ENCODE peak calls at places on chromosomes 3 and 15, in six cellular contexts. One of them, this sample, is unnamed.

GRCh38 chr3:184642623-184643308 is 69.1 kb downstream of the MAGEF1 start:
- DNase-seq in B cell: no peak
- DNase-seq in GM13976: no peak
- DNase-seq in astrocyte of the spinal cord: no peak
- DNase-seq in fibroblast of villous mesenchyme: peak
- DNase-seq in lower leg skin: no peak
- DNase-seq in this sample: no peak

GRCh38 chr3:153414972-153415371 is 252.9 kb downstream of the RAP2B start:
- DNase-seq in lower leg skin: no peak
- DNase-seq in fibroblast of villous mesenchyme: no peak
- DNase-seq in astrocyte of the spinal cord: peak
- DNase-seq in GM13976: no peak
- DNase-seq in B cell: no peak
- DNase-seq in this sample: no peak

GRCh38 chr15:53837263-53837662 is 77.8 kb upstream of the WDR72 start:
- DNase-seq in B cell: no peak
- DNase-seq in lower leg skin: no peak
- DNase-seq in GM13976: no peak
- DNase-seq in astrocyte of the spinal cord: no peak
- DNase-seq in fibroblast of villous mesenchyme: no peak
- DNase-seq in this sample: no peak

GRCh38 chr15:45522931-45523331 is 376 bp upstream of the SLC30A4 start:
- DNase-seq in fibroblast of villous mesenchyme: peak
- DNase-seq in astrocyte of the spinal cord: peak
- DNase-seq in GM13976: peak
- DNase-seq in B cell: no peak
- DNase-seq in lower leg skin: peak
- DNase-seq in this sample: no peak

GRCh38 chr3:66554178-66554577 is 53.4 kb upstream of the LRIG1 start:
- DNase-seq in GM13976: no peak
- DNase-seq in lower leg skin: no peak
- DNase-seq in astrocyte of the spinal cord: peak
- DNase-seq in B cell: no peak
- DNase-seq in fibroblast of villous mesenchyme: peak
- DNase-seq in this sample: no peak

GRCh38 chr3:30511524-30512278 is 94.7 kb upstream of the TGFBR2 start:
- DNase-seq in GM13976: no peak
- DNase-seq in fibroblast of villous mesenchyme: peak
- DNase-seq in astrocyte of the spinal cord: peak
- DNase-seq in B cell: no peak
- DNase-seq in lower leg skin: no peak
- DNase-seq in this sample: no peak

GRCh38 chr15:50228866-50229265 is 36.7 kb downstream of the HDC start:
- DNase-seq in GM13976: no peak
- DNase-seq in B cell: no peak
- DNase-seq in lower leg skin: no peak
- DNase-seq in astrocyte of the spinal cord: no peak
- DNase-seq in fibroblast of villous mesenchyme: no peak
- DNase-seq in this sample: no peak

GRCh38 chr15:44729394-44729913 is 6.9 kb upstream of the TRIM69 start:
- DNase-seq in fibroblast of villous mesenchyme: peak
- DNase-seq in astrocyte of the spinal cord: no peak
- DNase-seq in B cell: no peak
- DNase-seq in lower leg skin: peak
- DNase-seq in GM13976: no peak
- DNase-seq in this sample: peak

GRCh38 chr15:34804113-34804512 is 8.8 kb upstream of the ACTC1 start:
- DNase-seq in astrocyte of the spinal cord: no peak
- DNase-seq in lower leg skin: no peak
- DNase-seq in GM13976: no peak
- DNase-seq in B cell: no peak
- DNase-seq in fibroblast of villous mesenchyme: no peak
- DNase-seq in this sample: no peak

GRCh38 chr3:188362405-188362831 is 208.5 kb downstream of the LPP start:
- DNase-seq in astrocyte of the spinal cord: peak
- DNase-seq in fibroblast of villous mesenchyme: peak
- DNase-seq in B cell: peak
- DNase-seq in lower leg skin: no peak
- DNase-seq in GM13976: no peak
- DNase-seq in this sample: no peak

GRCh38 chr3:28240440-28240839 is 979 bp upstream of the CMC1 start:
- DNase-seq in astrocyte of the spinal cord: no peak
- DNase-seq in B cell: no peak
- DNase-seq in lower leg skin: no peak
- DNase-seq in fibroblast of villous mesenchyme: no peak
- DNase-seq in GM13976: no peak
- DNase-seq in this sample: peak

GRCh38 chr15:58269455-58270414 is 131.6 kb downstream of the AQP9 start:
- DNase-seq in lower leg skin: no peak
- DNase-seq in fibroblast of villous mesenchyme: peak
- DNase-seq in B cell: no peak
- DNase-seq in GM13976: peak
- DNase-seq in astrocyte of the spinal cord: peak
- DNase-seq in this sample: no peak

GRCh38 chr15:71547066-71547465 is 263.3 kb upstream of the NR2E3 start:
- DNase-seq in lower leg skin: no peak
- DNase-seq in GM13976: no peak
- DNase-seq in astrocyte of the spinal cord: peak
- DNase-seq in B cell: no peak
- DNase-seq in fibroblast of villous mesenchyme: no peak
- DNase-seq in this sample: no peak

GRCh38 chr3:126857928-126858327 is 125.0 kb upstream of the PLXNA1 start:
- DNase-seq in astrocyte of the spinal cord: no peak
- DNase-seq in GM13976: no peak
- DNase-seq in B cell: no peak
- DNase-seq in lower leg skin: no peak
- DNase-seq in fibroblast of villous mesenchyme: no peak
- DNase-seq in this sample: no peak

GRCh38 chr15:70196314-70197291 is 98.9 kb upstream of the TLE3 start:
- DNase-seq in lower leg skin: peak
- DNase-seq in fibroblast of villous mesenchyme: peak
- DNase-seq in GM13976: peak
- DNase-seq in astrocyte of the spinal cord: peak
- DNase-seq in B cell: peak
- DNase-seq in this sample: peak

GRCh38 chr3:45026038-45026437 is at the start of gene CLEC3B:
- DNase-seq in GM13976: no peak
- DNase-seq in fibroblast of villous mesenchyme: peak
- DNase-seq in astrocyte of the spinal cord: peak
- DNase-seq in B cell: no peak
- DNase-seq in lower leg skin: peak
- DNase-seq in this sample: no peak

GRCh38 chr3:15271785-15272381 is 60.5 kb downstream of the SH3BP5 start:
- DNase-seq in lower leg skin: peak
- DNase-seq in B cell: peak
- DNase-seq in GM13976: peak
- DNase-seq in fibroblast of villous mesenchyme: no peak
- DNase-seq in astrocyte of the spinal cord: no peak
- DNase-seq in this sample: peak

GRCh38 chr3:157436583-157437300 is at the start of gene PTX3:
- DNase-seq in fibroblast of villous mesenchyme: peak
- DNase-seq in B cell: no peak
- DNase-seq in astrocyte of the spinal cord: peak
- DNase-seq in lower leg skin: no peak
- DNase-seq in GM13976: no peak
- DNase-seq in this sample: no peak

GRCh38 chr3:144843099-144843498 is 871.5 kb downstream of the DIPK2A start:
- DNase-seq in fibroblast of villous mesenchyme: no peak
- DNase-seq in B cell: no peak
- DNase-seq in lower leg skin: no peak
- DNase-seq in GM13976: no peak
- DNase-seq in astrocyte of the spinal cord: peak
- DNase-seq in this sample: no peak

GRCh38 chr15:93151488-93151887 is 62.5 kb upstream of the RGMA start:
- DNase-seq in GM13976: no peak
- DNase-seq in B cell: no peak
- DNase-seq in lower leg skin: no peak
- DNase-seq in astrocyte of the spinal cord: no peak
- DNase-seq in fibroblast of villous mesenchyme: no peak
- DNase-seq in this sample: no peak

GRCh38 chr3:43995078-43995928 is 246.4 kb upstream of the TOPAZ1 start:
- DNase-seq in lower leg skin: peak
- DNase-seq in B cell: peak
- DNase-seq in GM13976: peak
- DNase-seq in astrocyte of the spinal cord: peak
- DNase-seq in fibroblast of villous mesenchyme: no peak
- DNase-seq in this sample: no peak

GRCh38 chr3:8660781-8661180 is 16.2 kb upstream of the SSUH2 start:
- DNase-seq in astrocyte of the spinal cord: no peak
- DNase-seq in B cell: no peak
- DNase-seq in fibroblast of villous mesenchyme: no peak
- DNase-seq in GM13976: no peak
- DNase-seq in lower leg skin: no peak
- DNase-seq in this sample: no peak

GRCh38 chr15:24734391-24734790 is 58.8 kb downstream of the NPAP1 start:
- DNase-seq in lower leg skin: no peak
- DNase-seq in GM13976: no peak
- DNase-seq in astrocyte of the spinal cord: no peak
- DNase-seq in fibroblast of villous mesenchyme: no peak
- DNase-seq in B cell: no peak
- DNase-seq in this sample: no peak

GRCh38 chr15:92981333-92981732 is 81.2 kb downstream of the CHD2 start:
- DNase-seq in B cell: no peak
- DNase-seq in fibroblast of villous mesenchyme: no peak
- DNase-seq in lower leg skin: no peak
- DNase-seq in astrocyte of the spinal cord: peak
- DNase-seq in GM13976: no peak
- DNase-seq in this sample: no peak

DNA sequence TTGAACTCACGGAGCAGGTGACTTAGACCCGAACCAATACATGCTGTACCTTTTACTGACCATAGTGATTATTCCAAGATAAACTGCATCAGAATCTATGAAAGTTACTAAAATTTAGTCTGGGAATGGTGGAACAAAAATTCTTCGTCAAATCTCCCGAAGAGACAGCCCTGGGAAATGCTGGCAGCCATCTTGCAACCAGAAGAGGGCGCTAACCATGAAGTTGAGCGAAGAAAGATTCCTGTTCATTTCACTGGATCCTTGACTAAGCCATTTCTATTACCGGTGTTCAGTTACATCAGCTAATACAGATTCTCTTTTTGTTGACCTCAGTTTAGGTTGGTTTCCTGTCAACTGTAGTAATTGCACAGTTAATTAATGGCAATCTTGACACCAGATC is 199.6 kb downstream of the SLC9A9 start:
- DNase-seq in astrocyte of the spinal cord: no peak
- DNase-seq in lower leg skin: no peak
- DNase-seq in fibroblast of villous mesenchyme: no peak
- DNase-seq in GM13976: no peak
- DNase-seq in B cell: no peak
- DNase-seq in this sample: no peak
- TF ChIP-seq CTCF in astrocyte of the spinal cord: peak
- TF ChIP-seq CTCF in lower leg skin: no peak
- TF ChIP-seq CTCF in fibroblast of villous mesenchyme: peak
- TF ChIP-seq CTCF in GM13976: no peak
- TF ChIP-seq CTCF in B cell: no peak
- TF ChIP-seq CTCF in this sample: no peak

DNA sequence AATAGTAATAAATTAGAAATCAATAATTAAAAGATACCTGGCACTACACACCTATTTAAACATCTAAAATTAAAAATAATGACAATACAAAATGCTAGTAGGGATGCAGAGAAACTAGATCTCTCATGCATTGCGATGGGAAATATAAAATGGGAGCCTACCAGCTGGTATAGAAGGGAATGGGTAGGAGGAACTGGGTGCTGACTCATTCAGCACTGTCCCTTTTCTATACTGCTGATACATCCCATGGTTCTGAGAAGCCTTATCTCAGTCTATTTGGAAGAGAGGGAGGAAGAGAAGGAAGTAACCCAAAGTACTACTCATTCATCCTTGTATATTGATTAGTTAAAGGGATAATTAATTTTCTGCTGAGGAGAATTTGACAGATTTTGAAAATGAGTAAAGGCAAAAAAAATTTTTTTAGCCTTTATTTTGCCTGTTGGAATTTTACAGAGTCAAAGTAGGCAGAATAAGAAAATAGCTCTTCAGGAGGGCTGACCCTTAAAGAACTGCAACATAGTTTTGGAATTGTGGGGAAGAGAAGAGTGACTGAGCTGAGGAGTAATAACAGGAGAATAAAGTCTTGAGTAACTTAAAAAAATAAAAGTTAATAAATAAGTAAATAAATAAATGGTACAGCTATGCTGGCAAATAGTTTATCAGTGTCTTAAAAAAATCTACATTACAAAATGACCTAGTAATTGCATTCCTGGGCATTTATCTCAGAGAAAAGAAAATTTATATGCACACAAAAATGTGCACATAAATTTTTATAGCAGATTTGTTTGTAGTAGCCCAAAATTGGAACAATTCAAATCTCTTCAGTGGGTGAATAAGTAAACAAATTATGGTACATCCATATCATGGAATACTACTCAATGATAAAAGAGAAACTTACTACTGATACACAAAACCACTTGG is 15.3 kb upstream of the BHLHE40 start:
- DNase-seq in lower leg skin: no peak
- DNase-seq in fibroblast of villous mesenchyme: peak
- DNase-seq in astrocyte of the spinal cord: no peak
- DNase-seq in B cell: no peak
- DNase-seq in GM13976: no peak
- DNase-seq in this sample: no peak
- TF ChIP-seq CTCF in lower leg skin: no peak
- TF ChIP-seq CTCF in fibroblast of villous mesenchyme: no peak
- TF ChIP-seq CTCF in astrocyte of the spinal cord: no peak
- TF ChIP-seq CTCF in B cell: no peak
- TF ChIP-seq CTCF in GM13976: no peak
- TF ChIP-seq CTCF in this sample: no peak

GRCh38 chr3:140920029-140920428 is 21.6 kb upstream of the SLC25A36 start:
- DNase-seq in GM13976: no peak
- DNase-seq in lower leg skin: no peak
- DNase-seq in astrocyte of the spinal cord: no peak
- DNase-seq in fibroblast of villous mesenchyme: peak
- DNase-seq in B cell: no peak
- DNase-seq in this sample: no peak

GRCh38 chr3:140927711-140928110 is 13.9 kb upstream of the SLC25A36 start:
- DNase-seq in B cell: no peak
- DNase-seq in fibroblast of villous mesenchyme: no peak
- DNase-seq in lower leg skin: no peak
- DNase-seq in astrocyte of the spinal cord: no peak
- DNase-seq in GM13976: no peak
- DNase-seq in this sample: no peak

GRCh38 chr3:140927279-140927678 is 14.4 kb upstream of the SLC25A36 start:
- DNase-seq in astrocyte of the spinal cord: no peak
- DNase-seq in lower leg skin: no peak
- DNase-seq in B cell: no peak
- DNase-seq in GM13976: no peak
- DNase-seq in fibroblast of villous mesenchyme: no peak
- DNase-seq in this sample: no peak

GRCh38 chr3:140922634-140923033 is 19.0 kb upstream of the SLC25A36 start:
- DNase-seq in B cell: peak
- DNase-seq in fibroblast of villous mesenchyme: peak
- DNase-seq in GM13976: peak
- DNase-seq in astrocyte of the spinal cord: peak
- DNase-seq in lower leg skin: no peak
- DNase-seq in this sample: no peak

GRCh38 chr3:140924097-140924873 is 17.4 kb upstream of the SLC25A36 start:
- DNase-seq in GM13976: no peak
- DNase-seq in lower leg skin: no peak
- DNase-seq in astrocyte of the spinal cord: no peak
- DNase-seq in fibroblast of villous mesenchyme: no peak
- DNase-seq in B cell: no peak
- DNase-seq in this sample: no peak
- TF ChIP-seq CTCF in GM13976: no peak
- TF ChIP-seq CTCF in lower leg skin: no peak
- TF ChIP-seq CTCF in astrocyte of the spinal cord: no peak
- TF ChIP-seq CTCF in fibroblast of villous mesenchyme: no peak
- TF ChIP-seq CTCF in B cell: no peak
- TF ChIP-seq CTCF in this sample: no peak

GRCh38 chr15:52783929-52784798 is 6.0 kb downstream of the ONECUT1 start:
- DNase-seq in lower leg skin: peak
- DNase-seq in GM13976: peak
- DNase-seq in astrocyte of the spinal cord: no peak
- DNase-seq in fibroblast of villous mesenchyme: no peak
- DNase-seq in B cell: peak
- DNase-seq in this sample: no peak
- TF ChIP-seq CTCF in lower leg skin: no peak
- TF ChIP-seq CTCF in GM13976: peak
- TF ChIP-seq CTCF in astrocyte of the spinal cord: peak
- TF ChIP-seq CTCF in fibroblast of villous mesenchyme: peak
- TF ChIP-seq CTCF in B cell: peak
- TF ChIP-seq CTCF in this sample: no peak

This sample was measured in ovary.